ENCODE peak calls at places on chromosomes 4 and X, in five cellular contexts. H, S, N, D and G are unnamed samples.

GRCh38 chrX:46575991-46576392 is 2.4 kb downstream of the CHST7 start:
- DNase-seq in H (no peak), S (no peak), N (no peak), D (no peak), G (no peak)

GRCh38 chrX:85001344-85001743 is 2.3 kb upstream of the APOOL start:
- DNase-seq in H (no peak), S (no peak), N (no peak), D (no peak), G (no peak)

GRCh38 chr4:162836773-162837172 is 329.9 kb downstream of the NAF1 start:
- DNase-seq in H (no peak), S (no peak), N (no peak), D (no peak), G (no peak)

GRCh38 chrX:119606508-119607389 is 525 bp upstream of the NKRF start:
- DNase-seq in H (peak; percentile 12), S (no peak), N (no peak), D (no peak), G (peak; percentile 2)

GRCh38 chr4:94455081-94455480 is 3.3 kb downstream of the PDLIM5 start:
- DNase-seq in H (peak; percentile 58), S (no peak), N (peak; percentile 50), D (no peak), G (peak; percentile 44)

GRCh38 chrX:17613979-17614572 is 123.2 kb upstream of the SCML1 start:
- DNase-seq in H (no peak), S (no peak), N (no peak), D (no peak), G (no peak)

GRCh38 chrX:83446355-83446754 is 61.7 kb upstream of the POU3F4 start:
- DNase-seq in H (no peak), S (no peak), N (no peak), D (no peak), G (no peak)

GRCh38 chrX:151982217-151982616 is 7.7 kb upstream of the GABRE start:
- DNase-seq in H (peak; percentile 43), S (no peak), N (peak; percentile 56), D (no peak), G (peak; percentile 16)

GRCh38 chr4:53132117-53132889 is 233.6 kb downstream of the SCFD2 start:
- DNase-seq in H (no peak), S (no peak), N (no peak), D (no peak), G (no peak)

GRCh38 chrX:101040197-101040596 is 11.7 kb downstream of the TRMT2B start:
- DNase-seq in H (no peak), S (no peak), N (no peak), D (no peak), G (no peak)

GRCh38 chr4:145437466-145437865 is 44.2 kb upstream of the SMAD1 start:
- DNase-seq in H (no peak), S (no peak), N (no peak), D (no peak), G (no peak)

GRCh38 chr4:104826171-104826570 is 320.5 kb upstream of the TET2 start:
- DNase-seq in H (no peak), S (no peak), N (peak; percentile 3), D (no peak), G (no peak)

GRCh38 chr4:173170210-173170778 is 1.7 kb downstream of the GALNT7 start:
- DNase-seq in H (no peak), S (no peak), N (no peak), D (no peak), G (no peak)

GRCh38 chr4:138972956-138973819 is 42.4 kb upstream of the NOCT start:
- DNase-seq in H (peak; percentile 20), S (no peak), N (no peak), D (no peak), G (no peak)

GRCh38 chr4:77052352-77052751 is 23.4 kb downstream of the CCNI start:
- DNase-seq in H (no peak), S (peak; percentile 62), N (peak; percentile 44), D (no peak), G (peak; percentile 65)

GRCh38 chr4:99915449-99915848 is 21.2 kb upstream of the LAMTOR3 start:
- DNase-seq in H (no peak), S (no peak), N (no peak), D (no peak), G (no peak)

GRCh38 chr4:151990201-151990600 is 229.4 kb upstream of the GATB start:
- DNase-seq in H (peak; percentile 78), S (no peak), N (peak; percentile 95), D (no peak), G (no peak)

GRCh38 chr4:89056953-89057398 is at the start of gene FAM13A:
- DNase-seq in H (peak; percentile 77), S (no peak), N (peak; percentile 93), D (peak; percentile 75), G (peak; percentile 92)

GRCh38 chr4:183449193-183449888 is 4.9 kb downstream of the CDKN2AIP start:
- DNase-seq in H (no peak), S (no peak), N (no peak), D (no peak), G (no peak)

GRCh38 chrX:132407704-132408103 is 81.1 kb downstream of the MBNL3 start:
- DNase-seq in H (no peak), S (no peak), N (no peak), D (no peak), G (no peak)

GRCh38 chr4:94406668-94407437 is 44.9 kb upstream of the PDLIM5 start:
- DNase-seq in H (peak; percentile 25), S (peak; percentile 48), N (peak; percentile 79), D (no peak), G (peak; percentile 76)

GRCh38 chr4:1183985-1184773 is 11.8 kb upstream of the SPON2 start:
- DNase-seq in H (peak; percentile 30), S (no peak), N (no peak), D (no peak), G (no peak)

GRCh38 chr4:134906404-134907023 is 704.9 kb upstream of the PABPC4L start:
- DNase-seq in H (peak; percentile 5), S (no peak), N (peak; percentile 20), D (no peak), G (peak; percentile 19)

GRCh38 chrX:49000640-49001039 is 1.4 kb downstream of the GRIPAP1 start:
- DNase-seq in H (no peak), S (no peak), N (no peak), D (no peak), G (no peak)

GRCh38 chrX:85627363-85627762 is 247.9 kb upstream of the POF1B start:
- DNase-seq in H (no peak), S (no peak), N (peak; percentile 9), D (no peak), G (peak; percentile 2)